ENCODE peak calls at places on chromosomes 3 and 15, in four cellular contexts. U, T, H and V are unnamed samples. For H3K4me1, the result is how much of the 10 kb centered on the place peaks cover.

GRCh38 chr15:41483115-41483514 is 10.6 kb upstream of the ITPKA start:
- DNase-seq in U (no peak), H (no peak), T (no peak), V (no peak)

GRCh38 chr3:176202652-176203051 is 994.6 kb downstream of the TBL1XR1 start:
- DNase-seq in H (no peak), T (no peak), U (no peak), V (no peak)

GRCh38 chr3:65500398-65501306 is 538.1 kb downstream of the MAGI1 start:
- DNase-seq in U (no peak), H (no peak), T (no peak), V (no peak)

GRCh38 chr3:158912188-158912587 is 110.3 kb downstream of the MFSD1 start:
- DNase-seq in U (no peak), T (no peak), H (no peak), V (no peak)

GRCh38 chr15:72968531-72968922 is 83.7 kb upstream of the NEO1 start:
- DNase-seq in H (peak), T (no peak), U (peak), V (no peak)

GRCh38 chr3:81490541-81491288 is 270.7 kb downstream of the GBE1 start:
- DNase-seq in H (peak), T (no peak), U (peak), V (peak)

GRCh38 chr15:75720787-75721461 is 8.3 kb upstream of the CSPG4 start:
- DNase-seq in U (peak), H (peak), T (no peak), V (peak)

GRCh38 chr3:132220986-132221385 is 96.2 kb upstream of the ACP3 start:
- DNase-seq in H (no peak), T (no peak), U (no peak), V (no peak)

GRCh38 chr15:92101706-92102434 is 248.4 kb downstream of the SLCO3A1 start:
- DNase-seq in U (no peak), H (no peak), T (no peak), V (no peak)

GRCh38 chr3:133673746-133674145 is 12.0 kb upstream of the TOPBP1 start:
- DNase-seq in U (no peak), H (no peak), T (no peak), V (no peak)

GRCh38 chr3:133887951-133888703 is 7.6 kb downstream of the RAB6B start:
- DNase-seq in T (no peak), H (peak), U (peak), V (no peak)

GRCh38 chr3:34106879-34107278 is 308.4 kb downstream of the PDCD6IP start:
- DNase-seq in H (peak), U (peak), T (no peak), V (no peak)

DNA sequence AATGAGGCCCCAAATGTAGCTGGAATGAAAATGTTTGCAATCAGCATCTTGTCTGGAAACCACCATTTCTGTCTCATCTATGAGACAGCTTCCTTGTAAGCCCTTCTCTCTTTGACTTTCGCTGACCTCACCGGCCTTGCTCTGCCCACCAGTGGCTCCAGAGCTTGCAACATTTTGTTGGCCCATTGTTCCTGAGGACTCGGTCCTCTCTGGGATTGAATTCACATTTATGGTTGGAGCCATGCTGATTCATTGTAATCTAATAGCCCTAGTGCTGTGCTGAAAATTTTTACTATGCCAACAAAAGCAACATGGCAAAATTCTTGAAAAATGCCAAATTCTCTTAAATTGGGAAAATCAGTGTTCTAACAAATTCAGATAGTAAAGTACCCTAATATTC is 37.2 kb downstream of the ABHD5 start:
- DNase-seq in U (no peak), H (no peak), T (no peak), V (no peak)
- H3K27ac ChIP-seq in U (no peak), H (no peak), T (no peak), V (no peak)

GRCh38 chr3:151562901-151563300 is 102.0 kb upstream of the IGSF10 start:
- DNase-seq in H (no peak), T (no peak), U (no peak), V (no peak)
- H3K4me3 ChIP-seq in H (no peak), T (no peak), U (no peak), V (no peak)

GRCh38 chr15:63513271-63513670 is 8.9 kb downstream of the USP3 start:
- DNase-seq in T (no peak), U (no peak), H (no peak), V (no peak)
- H3K4me1 ChIP-seq in T (half or more), U (under half), H (under half), V (under half)

GRCh38 chr3:71247221-71247947 is 336.1 kb downstream of the FOXP1 start:
- DNase-seq in T (no peak), H (no peak), U (no peak), V (no peak)
- H3K27ac ChIP-seq in T (no peak), H (no peak), U (no peak), V (peak)

DNA sequence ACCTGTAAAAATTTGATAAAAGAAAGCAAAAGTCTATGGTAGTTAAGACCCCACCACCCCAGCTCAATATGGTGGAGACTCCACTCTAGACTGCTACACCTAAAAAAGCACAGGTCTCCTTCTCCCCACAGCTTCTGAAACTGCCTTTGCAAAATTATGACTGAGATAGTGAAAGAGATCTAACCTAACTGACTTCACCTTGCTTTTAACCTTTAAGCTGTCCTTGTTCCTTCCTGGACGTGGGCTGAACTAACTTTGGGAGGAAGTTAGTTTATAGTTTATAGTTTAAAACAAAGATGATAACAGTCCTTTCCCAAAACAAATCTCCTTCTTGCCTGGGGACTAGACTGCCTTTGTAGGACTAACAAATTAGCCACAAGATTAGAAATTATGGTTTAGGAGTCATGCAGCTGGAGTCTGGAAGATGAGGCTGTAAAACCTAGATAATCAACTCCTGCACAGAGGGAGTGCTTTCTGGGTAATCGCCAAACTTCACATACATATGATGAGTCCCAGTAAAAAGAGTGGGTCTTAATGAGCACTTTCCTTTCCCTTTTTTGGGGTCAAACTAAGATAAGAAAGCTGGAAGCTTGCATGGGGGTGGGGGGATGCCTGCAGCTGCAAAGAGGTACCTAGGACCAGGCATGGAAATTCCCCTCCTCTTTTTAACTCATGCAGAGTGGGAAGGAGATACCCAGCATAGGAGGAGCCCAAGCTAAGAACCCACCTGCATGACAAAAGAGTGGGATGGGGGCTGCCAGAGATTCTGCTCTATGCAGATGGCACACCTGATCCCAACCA is 17.5 kb downstream of the CCR8 start:
- DNase-seq in U (no peak), T (no peak), H (no peak), V (no peak)
- H3K4me3 ChIP-seq in U (no peak), T (no peak), H (no peak), V (no peak)

DNA sequence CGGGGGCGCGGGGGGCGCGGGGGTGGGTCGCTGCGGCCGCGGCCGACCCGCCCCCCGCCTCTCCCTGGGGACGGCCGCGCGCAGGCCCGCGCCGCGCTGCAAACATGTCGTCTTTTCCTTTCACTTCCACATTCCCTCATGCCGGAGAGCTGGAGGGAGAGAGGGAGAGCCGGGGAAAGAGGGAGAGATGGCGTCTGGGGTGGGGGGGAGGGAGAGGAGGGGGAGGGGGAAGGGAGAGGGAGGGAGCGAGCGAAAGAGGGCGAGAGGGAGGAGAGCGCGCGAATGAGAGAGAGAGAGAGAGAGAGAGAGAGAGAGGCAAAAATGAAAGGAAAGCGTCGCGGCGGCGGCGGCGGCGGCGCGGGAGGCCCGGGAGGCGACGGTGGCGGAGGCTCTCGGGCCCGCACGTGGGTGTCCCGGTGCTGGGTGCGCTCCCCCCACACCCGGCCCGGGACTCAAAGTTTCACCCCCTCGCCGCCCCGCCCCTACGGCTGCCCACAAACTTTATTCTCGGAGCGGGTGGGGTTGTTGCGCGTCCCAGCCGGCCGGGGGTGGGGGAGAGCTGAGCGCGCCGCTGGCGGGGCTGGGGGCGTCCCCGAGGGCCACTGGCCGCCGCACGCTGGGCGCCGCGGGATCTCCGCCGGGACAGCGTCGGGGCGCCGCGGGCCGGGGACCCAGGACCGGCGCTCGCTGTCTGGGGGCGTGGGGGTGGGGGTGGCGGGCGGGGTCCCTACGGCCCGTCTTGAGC is 731 bp downstream of the ZNF710 start:
- DNase-seq in T (peak), H (peak), U (peak), V (peak)
- H3K4me1 ChIP-seq in T (half or more), H (under half), U (under half), V (under half)